ENCODE peak calls at places on chromosomes 1 and 21, in four cellular contexts. One of them, this sample, is unnamed.
A peak's percentile ranks its signal among the peaks of the same experiment; 100 is the strongest.

GRCh38 chr1:203270448-203270847 is 34.9 kb upstream of the BTG2 start:
- DNase-seq in psoas muscle: no peak
- DNase-seq in A673: no peak
- DNase-seq in fibroblast of lung: no peak
- DNase-seq in this sample: no peak

GRCh38 chr1:4485398-4485797 is 169.0 kb upstream of the AJAP1 start:
- DNase-seq in fibroblast of lung: no peak
- DNase-seq in psoas muscle: no peak
- DNase-seq in A673: no peak
- DNase-seq in this sample: no peak

GRCh38 chr1:76425843-76426145 is 351.2 kb downstream of the ST6GALNAC3 start:
- DNase-seq in fibroblast of lung: peak; percentile 93
- DNase-seq in psoas muscle: no peak
- DNase-seq in A673: peak; percentile 75
- DNase-seq in this sample: no peak

GRCh38 chr21:15592271-15592860 is 137.4 kb upstream of the USP25 start:
- DNase-seq in A673: peak; percentile 50
- DNase-seq in fibroblast of lung: peak; percentile 71
- DNase-seq in psoas muscle: no peak
- DNase-seq in this sample: no peak

GRCh38 chr21:27425574-27425973 is 458.7 kb upstream of the ADAMTS5 start:
- DNase-seq in psoas muscle: no peak
- DNase-seq in fibroblast of lung: peak; percentile 68
- DNase-seq in A673: no peak
- DNase-seq in this sample: no peak

GRCh38 chr1:200073286-200073637 is 45.8 kb downstream of the NR5A2 start:
- DNase-seq in A673: no peak
- DNase-seq in psoas muscle: no peak
- DNase-seq in fibroblast of lung: no peak
- DNase-seq in this sample: no peak

GRCh38 chr1:59738591-59739015 is 76.1 kb upstream of the HOOK1 start:
- DNase-seq in A673: no peak
- DNase-seq in psoas muscle: no peak
- DNase-seq in fibroblast of lung: peak; percentile 90
- DNase-seq in this sample: no peak

GRCh38 chr1:233394860-233395717 is 67.6 kb downstream of the MAP3K21 start:
- DNase-seq in A673: peak; percentile 74
- DNase-seq in fibroblast of lung: peak; percentile 60
- DNase-seq in psoas muscle: no peak
- DNase-seq in this sample: no peak

GRCh38 chr21:33751120-33751519 is 108.8 kb downstream of the ITSN1 start:
- DNase-seq in A673: peak; percentile 11
- DNase-seq in fibroblast of lung: no peak
- DNase-seq in psoas muscle: no peak
- DNase-seq in this sample: no peak

GRCh38 chr21:18951291-18952038 is 547.9 kb upstream of the TMPRSS15 start:
- DNase-seq in psoas muscle: no peak
- DNase-seq in A673: peak; percentile 64
- DNase-seq in fibroblast of lung: no peak
- DNase-seq in this sample: no peak

GRCh38 chr1:58250587-58250948 is 296.0 kb downstream of the OMA1 start:
- DNase-seq in A673: no peak
- DNase-seq in fibroblast of lung: no peak
- DNase-seq in psoas muscle: no peak
- DNase-seq in this sample: no peak

GRCh38 chr1:211247921-211248320 is 11.2 kb upstream of the RCOR3 start:
- DNase-seq in A673: peak; percentile 27
- DNase-seq in fibroblast of lung: no peak
- DNase-seq in psoas muscle: no peak
- DNase-seq in this sample: no peak

GRCh38 chr1:191140038-191140437 is 662.4 kb upstream of the BRINP3 start:
- DNase-seq in fibroblast of lung: peak; percentile 6
- DNase-seq in psoas muscle: no peak
- DNase-seq in A673: no peak
- DNase-seq in this sample: no peak

GRCh38 chr1:44572572-44572879 is 101.8 kb downstream of the TMEM53 start:
- DNase-seq in psoas muscle: no peak
- DNase-seq in fibroblast of lung: no peak
- DNase-seq in A673: no peak
- DNase-seq in this sample: no peak

GRCh38 chr1:154896811-154897286 is 26.8 kb upstream of the KCNN3 start:
- DNase-seq in psoas muscle: no peak
- DNase-seq in fibroblast of lung: no peak
- DNase-seq in A673: no peak
- DNase-seq in this sample: no peak

GRCh38 chr1:67120855-67121619 is 13.7 kb downstream of the C1orf141 start:
- DNase-seq in psoas muscle: no peak
- DNase-seq in A673: no peak
- DNase-seq in fibroblast of lung: no peak
- DNase-seq in this sample: no peak
- H3K27ac ChIP-seq in psoas muscle: no peak overlapping the region
- H3K27ac ChIP-seq in A673: no peak overlapping the region
- H3K27ac ChIP-seq in fibroblast of lung: no peak overlapping the region
- H3K27ac ChIP-seq in this sample: no peak overlapping the region

GRCh38 chr1:8094481-8095241 is 68.6 kb upstream of the ERRFI1 start:
- DNase-seq in A673: no peak
- DNase-seq in fibroblast of lung: peak; percentile 90
- DNase-seq in psoas muscle: no peak
- DNase-seq in this sample: no peak
- H3K27ac ChIP-seq in A673: no peak overlapping the region
- H3K27ac ChIP-seq in fibroblast of lung: peak overlapping the region; percentile 93
- H3K27ac ChIP-seq in psoas muscle: peak overlapping the region; percentile 2
- H3K27ac ChIP-seq in this sample: peak overlapping the region; percentile 69

GRCh38 chr1:161225534-161226319 is at the start of gene TOMM40L:
- DNase-seq in fibroblast of lung: peak; percentile 100
- DNase-seq in psoas muscle: peak; percentile 89
- DNase-seq in A673: peak; percentile 100
- DNase-seq in this sample: peak; percentile 93

GRCh38 chr1:161228032-161228431 is 2.2 kb downstream of the TOMM40L start:
- DNase-seq in fibroblast of lung: no peak
- DNase-seq in psoas muscle: no peak
- DNase-seq in A673: no peak
- DNase-seq in this sample: no peak

GRCh38 chr1:161226320-161226711 is 456 bp downstream of the TOMM40L start:
- DNase-seq in psoas muscle: no peak
- DNase-seq in A673: no peak
- DNase-seq in fibroblast of lung: no peak
- DNase-seq in this sample: no peak

GRCh38 chr1:161227196-161227871 is 1.5 kb downstream of the TOMM40L start:
- DNase-seq in fibroblast of lung: peak; percentile 78
- DNase-seq in A673: peak; percentile 83
- DNase-seq in psoas muscle: peak; percentile 87
- DNase-seq in this sample: peak; percentile 86

GRCh38 chr1:161226759-161227158 is 899 bp downstream of the TOMM40L start:
- DNase-seq in fibroblast of lung: no peak
- DNase-seq in A673: no peak
- DNase-seq in psoas muscle: no peak
- DNase-seq in this sample: no peak
- H3K27ac ChIP-seq in fibroblast of lung: peak overlapping the region; percentile 62
- H3K27ac ChIP-seq in A673: peak overlapping the region; percentile 68
- H3K27ac ChIP-seq in psoas muscle: peak overlapping the region; percentile 77
- H3K27ac ChIP-seq in this sample: no peak overlapping the region

DNA sequence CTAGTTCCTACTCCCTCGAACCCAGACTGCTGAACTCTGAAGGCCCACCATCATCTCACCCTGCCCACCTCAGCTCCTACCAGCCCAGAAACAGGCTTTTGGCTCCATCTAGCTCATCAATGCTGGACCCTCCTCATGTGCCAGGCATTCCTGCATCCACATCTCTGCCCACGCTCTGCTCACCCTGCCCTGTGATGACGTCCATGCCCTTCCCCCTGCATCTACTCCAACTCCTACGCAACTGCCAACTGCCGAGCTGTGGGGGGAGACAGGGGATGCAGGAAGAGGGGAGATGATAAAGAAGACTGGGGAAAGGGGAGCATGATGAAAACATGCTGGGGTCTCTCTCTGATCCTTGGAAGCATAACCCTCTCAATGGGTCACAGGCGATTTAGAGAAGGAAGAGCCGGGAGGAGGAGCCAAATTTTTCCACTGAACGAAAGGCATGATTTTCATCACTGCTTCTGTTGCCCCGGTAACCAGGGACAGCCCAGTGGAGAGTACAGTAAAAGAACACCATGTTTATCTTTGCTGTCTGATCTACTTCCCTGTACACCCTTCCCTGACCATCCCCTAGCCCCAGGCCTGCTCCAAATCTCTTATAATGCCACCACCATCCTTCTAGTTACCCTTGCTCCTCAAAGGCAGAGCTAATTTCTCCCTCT is 44.3 kb downstream of the CD34 start:
- DNase-seq in psoas muscle: peak; percentile 55
- DNase-seq in fibroblast of lung: peak; percentile 64
- DNase-seq in A673: no peak
- DNase-seq in this sample: peak; percentile 59
- H3K27ac ChIP-seq in psoas muscle: peak overlapping the region; percentile 84
- H3K27ac ChIP-seq in fibroblast of lung: peak overlapping the region; percentile 71
- H3K27ac ChIP-seq in A673: no peak overlapping the region
- H3K27ac ChIP-seq in this sample: peak overlapping the region; percentile 95

GRCh38 chr1:93766451-93766850 is 84.8 kb upstream of the BCAR3 start:
- DNase-seq in A673: no peak
- DNase-seq in fibroblast of lung: no peak
- DNase-seq in psoas muscle: no peak
- DNase-seq in this sample: no peak

GRCh38 chr1:93770640-93771039 is 89.0 kb upstream of the BCAR3 start:
- DNase-seq in fibroblast of lung: peak; percentile 30
- DNase-seq in A673: peak; percentile 22
- DNase-seq in psoas muscle: no peak
- DNase-seq in this sample: no peak

GRCh38 chr1:93768380-93768863 is 86.8 kb upstream of the BCAR3 start:
- DNase-seq in psoas muscle: no peak
- DNase-seq in fibroblast of lung: no peak
- DNase-seq in A673: no peak
- DNase-seq in this sample: no peak

GRCh38 chr1:93771843-93772242 is 90.2 kb upstream of the BCAR3 start:
- DNase-seq in fibroblast of lung: no peak
- DNase-seq in A673: no peak
- DNase-seq in psoas muscle: no peak
- DNase-seq in this sample: no peak

GRCh38 chr1:93769767-93770166 is 88.1 kb upstream of the BCAR3 start:
- DNase-seq in fibroblast of lung: no peak
- DNase-seq in psoas muscle: no peak
- DNase-seq in A673: no peak
- DNase-seq in this sample: no peak
- H3K27ac ChIP-seq in fibroblast of lung: no peak overlapping the region
- H3K27ac ChIP-seq in psoas muscle: no peak overlapping the region
- H3K27ac ChIP-seq in A673: no peak overlapping the region
- H3K27ac ChIP-seq in this sample: no peak overlapping the region

DNA sequence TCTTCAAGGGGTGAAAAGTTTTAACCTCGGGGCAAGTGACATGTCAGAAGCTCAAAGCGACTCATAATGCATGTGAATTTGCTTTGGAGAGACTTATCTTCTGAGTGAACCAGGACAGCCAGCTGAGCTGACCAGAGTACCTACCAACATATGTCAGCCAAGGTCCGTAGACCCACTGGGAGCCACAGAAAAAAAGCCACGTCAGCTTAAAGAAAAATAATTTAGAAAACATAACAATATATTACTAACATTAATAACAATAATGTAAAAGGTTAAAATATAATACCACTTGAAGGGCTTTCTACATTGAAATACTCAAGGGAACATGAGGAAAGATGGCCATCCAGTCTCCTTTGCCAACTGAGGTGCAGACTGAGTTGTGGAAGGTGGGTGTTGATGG is 6.9 kb downstream of the PEX19 start:
- DNase-seq in A673: no peak
- DNase-seq in fibroblast of lung: no peak
- DNase-seq in psoas muscle: no peak
- DNase-seq in this sample: no peak
- H3K27ac ChIP-seq in A673: no peak overlapping the region
- H3K27ac ChIP-seq in fibroblast of lung: no peak overlapping the region
- H3K27ac ChIP-seq in psoas muscle: no peak overlapping the region
- H3K27ac ChIP-seq in this sample: no peak overlapping the region